ENCODE peak calls at places on chromosomes 11 and 22, in four cellular contexts. Z is SK-N-DZ, R is LoVo, J is sigmoid colon. P is an unnamed sample.

GRCh38 chr11:69310934-69311766 is 17.2 kb downstream of the MYEOV start:
- DNase-seq in Z (no peak), R (no peak), J (peak), P (peak)

GRCh38 chr22:23282089-23282501 is 101.8 kb downstream of the BCR start:
- DNase-seq in Z (no peak), R (peak), J (peak), P (peak)

GRCh38 chr22:17972385-17973181 is 51.8 kb downstream of the MICAL3 start:
- DNase-seq in Z (no peak), R (no peak), J (no peak), P (no peak)

GRCh38 chr11:64570341-64570740 is 20.7 kb upstream of the SLC22A12 start:
- DNase-seq in Z (no peak), R (no peak), J (no peak), P (peak)

GRCh38 chr22:40403651-40404050 is 33.3 kb downstream of the SGSM3 start:
- DNase-seq in Z (no peak), R (no peak), J (no peak), P (no peak)

GRCh38 chr22:40175571-40176105 is 2.1 kb upstream of the TNRC6B start:
- DNase-seq in Z (no peak), R (no peak), J (no peak), P (no peak)

GRCh38 chr11:129895126-129896041 is at the start of gene NFRKB:
- DNase-seq in Z (peak), R (peak), J (peak), P (peak)

GRCh38 chr11:61923166-61924015 is 6.0 kb upstream of the RAB3IL1 start:
- DNase-seq in Z (peak), R (no peak), J (peak), P (no peak)

GRCh38 chr11:125990244-125990643 is 44.4 kb downstream of the VSIG10L2 start:
- DNase-seq in Z (no peak), R (no peak), J (no peak), P (no peak)

GRCh38 chr22:23534851-23535717 is 45.0 kb downstream of the IGLL1 start:
- DNase-seq in Z (no peak), R (no peak), J (peak), P (peak)

GRCh38 chr11:45105233-45105992 is 41.0 kb upstream of the PRDM11 start:
- DNase-seq in Z (peak), R (peak), J (peak), P (peak)

GRCh38 chr22:49943405-49943765 is 17.2 kb upstream of the PIM3 start:
- DNase-seq in Z (no peak), R (no peak), J (no peak), P (no peak)

GRCh38 chr22:16608931-16609330 is 16.3 kb upstream of the CCT8L2 start:
- DNase-seq in Z (no peak), R (no peak), J (no peak), P (no peak)

GRCh38 chr11:67439321-67440228 is 2.1 kb upstream of the PTPRCAP start:
- DNase-seq in Z (no peak), R (no peak), J (no peak), P (no peak)

GRCh38 chr22:45475063-45475747 is 27.5 kb upstream of the FBLN1 start:
- DNase-seq in Z (no peak), R (no peak), J (no peak), P (peak)

GRCh38 chr11:116703421-116703820 is 69.4 kb downstream of the BUD13 start:
- DNase-seq in Z (peak), R (no peak), J (peak), P (peak)

GRCh38 chr11:12410006-12410728 is 32.8 kb downstream of the PARVA start:
- DNase-seq in Z (peak), R (no peak), J (peak), P (no peak)

GRCh38 chr11:1839924-1840779 is 1.4 kb downstream of the TNNI2 start:
- DNase-seq in Z (no peak), R (no peak), J (no peak), P (peak)

GRCh38 chr11:44568706-44569473 is 3.4 kb downstream of the CD82 start:
- DNase-seq in Z (no peak), R (peak), J (peak), P (peak)

GRCh38 chr11:47466701-47467250 is 17.8 kb upstream of the RAPSN start:
- DNase-seq in Z (no peak), R (no peak), J (peak), P (peak)

GRCh38 chr11:36093548-36093947 is 149.7 kb downstream of the LDLRAD3 start:
- DNase-seq in Z (no peak), R (no peak), J (no peak), P (no peak)

GRCh38 chr22:25566812-25567211 is 2.3 kb downstream of the GRK3 start:
- DNase-seq in Z (no peak), R (no peak), J (no peak), P (no peak)

GRCh38 chr11:2860636-2861035 is 24.9 kb downstream of the CDKN1C start:
- DNase-seq in Z (no peak), R (peak), J (no peak), P (no peak)

GRCh38 chr11:65814131-65814959 is 19.4 kb upstream of the SNX32 start:
- DNase-seq in Z (no peak), R (no peak), J (no peak), P (peak)

GRCh38 chr11:129815596-129816461 is at the start of gene TMEM45B:
- DNase-seq in Z (peak), R (peak), J (no peak), P (peak)

GRCh38 chr22:37229805-37230672 is 14.0 kb downstream of the RAC2 start:
- DNase-seq in Z (no peak), R (no peak), J (no peak), P (peak)

GRCh38 chr11:121113611-121114010 is 12.6 kb downstream of the TECTA start:
- DNase-seq in Z (no peak), R (no peak), J (no peak), P (no peak)

GRCh38 chr11:45560935-45561330 is 104.5 kb downstream of the CHST1 start:
- DNase-seq in Z (no peak), R (no peak), J (no peak), P (no peak)

GRCh38 chr11:15667127-15667725 is 552.5 kb downstream of the INSC start:
- DNase-seq in Z (no peak), R (no peak), J (no peak), P (no peak)

GRCh38 chr11:11070976-11071375 is 213.1 kb upstream of the ZBED5 start:
- DNase-seq in Z (no peak), R (no peak), J (no peak), P (no peak)

GRCh38 chr11:1741741-1742140 is 8.7 kb downstream of the IFITM10 start:
- DNase-seq in Z (no peak), R (no peak), J (no peak), P (no peak)

GRCh38 chr11:62646825-62647608 is 604 bp upstream of the GANAB start:
- DNase-seq in Z (no peak), R (no peak), J (peak), P (no peak)

GRCh38 chr11:98234698-98235097 is 786.1 kb upstream of the CNTN5 start:
- DNase-seq in Z (peak), R (no peak), J (no peak), P (no peak)

GRCh38 chr11:120215634-120216033 is 4.8 kb downstream of the OAF start:
- DNase-seq in Z (no peak), R (no peak), J (peak), P (no peak)

GRCh38 chr11:66315921-66316811 is 678 bp downstream of the CD248 start:
- DNase-seq in Z (no peak), R (no peak), J (no peak), P (peak)